ENCODE peak calls at places on chromosomes 4 and X, in nine cellular contexts. U is GM23248, V is mammary epithelial cell, L is heart right ventricle, Z is MM.1S, K is fibroblast of lung, J is cardiac muscle cell, T is colonic mucosa, A is SJCRH30. Y is an unnamed sample.

GRCh38 chr4:162056947-162057346 is 106.9 kb downstream of the FSTL5 start:
- DNase-seq in U (no peak), V (no peak), L (no peak), Z (no peak), K (peak), J (no peak), T (no peak), A (no peak), Y (no peak)

GRCh38 chr4:164731827-164732474 is 22.0 kb upstream of the SMIM31 start:
- DNase-seq in U (peak), V (peak), L (peak), Z (peak), K (peak), J (peak), T (peak), A (peak), Y (peak)

GRCh38 chr4:102586644-102587021 is 85.5 kb downstream of the NFKB1 start:
- DNase-seq in U (no peak), V (no peak), L (no peak), Z (peak), K (no peak), J (no peak), T (no peak), A (no peak), Y (no peak)

GRCh38 chrX:53445977-53446376 is 11.8 kb upstream of the HSD17B10 start:
- DNase-seq in U (peak), V (peak), L (no peak), Z (peak), K (peak), J (peak), T (peak), A (peak), Y (no peak)

GRCh38 chr4:158822348-158822747 is 53.5 kb downstream of the FNIP2 start:
- DNase-seq in U (no peak), V (no peak), L (no peak), Z (no peak), K (no peak), J (no peak), T (no peak), A (no peak), Y (no peak)

GRCh38 chr4:3385719-3386440 is 55.9 kb upstream of the HGFAC start:
- DNase-seq in U (no peak), V (peak), L (no peak), Z (no peak), K (no peak), J (no peak), T (no peak), A (no peak), Y (peak)

GRCh38 chrX:132119821-132120220 is 8.0 kb downstream of the FRMD7 start:
- DNase-seq in U (no peak), V (peak), L (no peak), Z (no peak), K (no peak), J (no peak), T (no peak), A (peak), Y (no peak)

GRCh38 chr4:85474818-85475630 is at the start of gene ARHGAP24:
- DNase-seq in U (peak), V (peak), L (peak), Z (peak), K (peak), J (peak), T (peak), A (peak), Y (peak)

GRCh38 chr4:88858752-88859151 is 161.1 kb upstream of the NAP1L5 start:
- DNase-seq in U (no peak), V (no peak), L (no peak), Z (peak), K (no peak), J (peak), T (no peak), A (no peak), Y (no peak)

GRCh38 chrX:118498351-118498750 is 2.7 kb downstream of the DOCK11 start:
- DNase-seq in U (no peak), V (no peak), L (no peak), Z (no peak), K (no peak), J (no peak), T (no peak), A (peak), Y (no peak)

GRCh38 chrX:118495958-118496762 is 545 bp downstream of the DOCK11 start:
- DNase-seq in U (peak), V (peak), L (peak), Z (peak), K (peak), J (no peak), T (peak), A (peak), Y (peak)

GRCh38 chrX:118497180-118497814 is 1.7 kb downstream of the DOCK11 start:
- DNase-seq in U (no peak), V (no peak), L (no peak), Z (no peak), K (no peak), J (no peak), T (no peak), A (no peak), Y (no peak)

GRCh38 chrX:118495061-118495921 is at the start of gene DOCK11:
- DNase-seq in U (peak), V (peak), L (peak), Z (peak), K (peak), J (peak), T (peak), A (peak), Y (peak)

GRCh38 chrX:118496763-118497079 is 1.1 kb downstream of the DOCK11 start:
- DNase-seq in U (peak), V (no peak), L (no peak), Z (no peak), K (no peak), J (no peak), T (no peak), A (peak), Y (no peak)
- H3K27ac ChIP-seq in U (no peak), V (no peak), L (peak), Z (no peak), K (peak), J (no peak), T (peak), A (no peak), Y (no peak)

GRCh38 chrX:134933248-134933647 is 57.5 kb upstream of the SMIM10 start:
- DNase-seq in U (peak), V (no peak), L (peak), Z (no peak), K (peak), J (peak), T (no peak), A (peak), Y (no peak)
- H3K27ac ChIP-seq in U (peak), V (no peak), L (peak), Z (no peak), K (no peak), J (peak), T (no peak), A (no peak), Y (no peak)

GRCh38 chr4:69833251-69833650 is 26.7 kb downstream of the SULT1E1 start:
- DNase-seq in U (no peak), V (no peak), L (no peak), Z (no peak), K (no peak), J (no peak), T (no peak), A (no peak), Y (no peak)
- H3K27ac ChIP-seq in U (no peak), V (no peak), L (no peak), Z (no peak), K (no peak), J (no peak), T (peak), A (no peak), Y (no peak)

DNA sequence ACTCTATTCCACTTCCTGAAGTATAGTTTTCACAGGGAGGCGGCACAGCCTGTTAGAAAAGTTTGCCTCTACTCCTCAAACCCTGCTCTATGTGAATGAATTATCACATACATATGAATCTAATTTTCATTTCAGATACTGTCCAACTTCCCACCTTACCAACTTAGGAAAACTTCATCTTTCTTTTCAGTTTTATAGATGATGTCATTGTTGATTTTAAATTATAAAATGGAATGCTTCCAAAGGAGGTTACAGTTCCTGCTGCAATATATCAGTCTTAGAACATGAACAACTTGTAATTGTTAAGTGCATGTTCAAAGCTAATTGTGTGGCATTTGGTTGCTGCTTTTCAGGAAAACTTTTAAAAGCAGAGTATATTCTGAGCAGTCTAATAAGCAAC is 92.4 kb downstream of the NEUROG2 start:
- DNase-seq in U (peak), V (no peak), L (no peak), Z (no peak), K (no peak), J (no peak), T (no peak), A (no peak), Y (no peak)
- H3K27ac ChIP-seq in U (no peak), V (no peak), L (no peak), Z (no peak), K (no peak), J (no peak), T (no peak), A (no peak), Y (no peak)

DNA sequence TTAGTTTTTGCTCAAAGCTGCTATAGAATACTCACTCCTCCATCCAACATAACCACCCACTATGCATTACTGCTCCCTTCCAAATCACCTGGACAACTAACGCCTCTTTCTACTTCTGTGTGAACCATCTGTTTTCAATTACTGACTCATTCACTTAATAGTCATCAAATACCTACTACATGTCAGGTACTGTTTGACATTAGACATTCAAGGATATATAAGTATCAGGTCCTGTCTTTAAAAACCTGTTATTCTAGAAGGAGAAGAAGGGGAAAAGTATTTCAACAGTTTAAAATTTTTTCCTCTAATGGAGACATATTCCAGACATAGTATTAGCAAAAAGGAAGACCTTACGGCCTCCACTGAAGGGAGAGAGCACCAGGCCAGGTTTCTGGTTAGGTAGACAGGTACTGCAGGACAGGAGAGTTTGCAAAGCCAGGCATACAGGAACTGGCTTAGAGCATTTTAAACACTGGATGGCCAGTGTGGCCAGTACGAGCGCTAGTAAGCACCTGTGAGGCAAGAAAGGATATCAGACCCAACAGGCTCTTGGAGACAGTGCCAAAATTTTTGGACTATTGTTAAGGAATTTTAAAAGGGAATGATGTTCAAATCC is 39.0 kb downstream of the SH3RF1 start:
- DNase-seq in U (no peak), V (peak), L (no peak), Z (no peak), K (peak), J (no peak), T (no peak), A (no peak), Y (no peak)
- H3K27ac ChIP-seq in U (no peak), V (peak), L (no peak), Z (no peak), K (no peak), J (no peak), T (no peak), A (no peak), Y (no peak)

DNA sequence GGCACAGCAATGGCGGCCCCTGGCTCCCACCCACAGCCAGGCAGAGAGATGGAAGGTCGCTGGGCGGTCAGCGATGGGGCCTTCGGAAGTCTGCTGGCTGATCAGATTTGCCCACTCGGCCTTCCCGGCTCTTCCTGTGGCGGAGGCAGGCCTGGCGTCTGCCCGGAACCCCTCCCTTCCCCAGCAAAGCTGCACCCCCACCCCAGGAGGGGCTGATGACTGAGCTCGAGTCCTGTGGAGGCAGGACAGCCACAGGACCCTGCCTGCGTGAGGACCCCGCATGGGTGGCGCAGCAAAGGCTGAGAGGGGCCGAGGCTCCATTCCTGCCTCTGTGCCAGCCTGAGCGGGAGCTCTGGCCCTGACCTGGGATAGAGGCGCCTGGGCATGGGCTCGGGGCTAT is 34.8 kb downstream of the TACC3 start:
- DNase-seq in U (no peak), V (no peak), L (no peak), Z (no peak), K (no peak), J (no peak), T (no peak), A (no peak), Y (no peak)
- H3K27ac ChIP-seq in U (no peak), V (no peak), L (no peak), Z (no peak), K (no peak), J (no peak), T (no peak), A (no peak), Y (no peak)

GRCh38 chrX:98795636-98796035 is 1614.4 kb downstream of the PCDH19 start:
- DNase-seq in U (peak), V (no peak), L (no peak), Z (no peak), K (peak), J (peak), T (no peak), A (no peak), Y (no peak)
- H3K27ac ChIP-seq in U (no peak), V (peak), L (no peak), Z (no peak), K (no peak), J (no peak), T (no peak), A (no peak), Y (no peak)